ENCODE peak calls at places on chromosomes 4 and X, in eight cellular contexts. U is CD4-positive, CD25-positive, alpha-beta regulatory T cell; Z is adrenal gland; I is choroid plexus epithelial cell; K is mucosa of descending colon; O is heart right ventricle; B is esophagus squamous epithelium; T is cardiac muscle cell. Y is an unnamed sample.

GRCh38 chrX:68695206-68695845 is 47.9 kb downstream of the STARD8 start:
- DNase-seq in T (no peak), K (no peak), Z (no peak), O (no peak), B (no peak), U (peak; percentile 6), I (no peak), Y (no peak)

GRCh38 chr4:11421116-11421515 is 7.6 kb downstream of the HS3ST1 start:
- DNase-seq in B (no peak), I (no peak), T (no peak), K (no peak), U (no peak), Z (no peak), O (no peak), Y (no peak)

GRCh38 chr4:74374561-74375327 is 9.8 kb downstream of the EREG start:
- DNase-seq in K (peak; percentile 55), Z (no peak), I (peak; percentile 76), T (no peak), U (no peak), B (no peak), O (no peak), Y (no peak)

GRCh38 chr4:156779774-156780173 is 191.8 kb downstream of the PDGFC start:
- DNase-seq in K (no peak), B (no peak), I (peak; percentile 90), O (no peak), Z (no peak), T (no peak), U (no peak), Y (no peak)

GRCh38 chr4:61572160-61572559 is 372.0 kb downstream of the ADGRL3 start:
- DNase-seq in T (no peak), I (peak; percentile 83), B (no peak), O (no peak), K (no peak), Z (no peak), U (no peak), Y (no peak)

GRCh38 chr4:76581276-76581675 is 146.2 kb downstream of the SHROOM3 start:
- DNase-seq in I (no peak), U (no peak), O (no peak), Z (no peak), B (no peak), K (no peak), T (no peak), Y (no peak)

GRCh38 chrX:25548806-25549205 is 533.0 kb upstream of the ARX start:
- DNase-seq in U (no peak), K (no peak), T (no peak), B (no peak), Z (no peak), O (no peak), I (no peak), Y (no peak)

GRCh38 chrX:19811807-19812604 is 75.4 kb downstream of the SH3KBP1 start:
- DNase-seq in O (no peak), Z (no peak), T (no peak), K (no peak), I (peak; percentile 89), B (no peak), U (peak; percentile 29), Y (peak; percentile 74)

GRCh38 chrX:134548844-134549205 is 88.9 kb downstream of the HPRT1 start:
- DNase-seq in O (no peak), U (no peak), T (peak; percentile 34), B (no peak), K (no peak), I (no peak), Z (no peak), Y (no peak)

GRCh38 chrX:70453024-70453618 is 8.5 kb downstream of the DLG3 start:
- DNase-seq in K (peak; percentile 17), T (no peak), Z (no peak), B (no peak), I (no peak), U (peak; percentile 22), O (no peak), Y (no peak)

GRCh38 chrX:71911023-71911730 is 532 bp downstream of the NHSL2 start:
- DNase-seq in T (peak; percentile 71), Z (no peak), O (peak; percentile 15), B (no peak), U (peak; percentile 12), K (no peak), I (no peak), Y (no peak)

GRCh38 chr4:19880205-19880604 is 371.5 kb upstream of the SLIT2 start:
- DNase-seq in K (no peak), B (no peak), I (no peak), Z (no peak), O (no peak), U (no peak), T (peak; percentile 84), Y (no peak)

GRCh38 chr4:15670576-15670975 is 11.1 kb upstream of the FAM200B start:
- DNase-seq in B (no peak), T (no peak), U (no peak), K (no peak), Z (no peak), O (no peak), I (no peak), Y (no peak)

GRCh38 chr4:15847746-15848145 is 69.6 kb downstream of the CD38 start:
- DNase-seq in O (no peak), Z (no peak), B (no peak), T (no peak), I (no peak), U (no peak), K (no peak), Y (no peak)

GRCh38 chr4:174549696-174550095 is 27.4 kb upstream of the HPGD start:
- DNase-seq in U (no peak), O (no peak), I (peak; percentile 43), B (no peak), T (no peak), Z (no peak), K (no peak), Y (no peak)

GRCh38 chrX:131633285-131633917 is 89.5 kb downstream of the OR13H1 start:
- DNase-seq in O (no peak), B (no peak), Z (peak; percentile 63), I (peak; percentile 56), T (peak; percentile 86), U (peak; percentile 47), K (peak; percentile 45), Y (peak; percentile 42)

GRCh38 chr4:77006753-77007355 is 57.3 kb downstream of the SEPTIN11 start:
- DNase-seq in T (peak; percentile 72), O (no peak), B (no peak), Z (no peak), I (no peak), U (no peak), K (no peak), Y (no peak)

GRCh38 chr4:140096483-140096861 is 57.5 kb downstream of the MAML3 start:
- DNase-seq in U (no peak), K (no peak), O (no peak), B (no peak), I (no peak), Z (no peak), T (no peak), Y (no peak)

GRCh38 chr4:86453044-86453501 is 93.2 kb upstream of the MAPK10 start:
- DNase-seq in U (no peak), Z (no peak), I (peak; percentile 31), K (peak; percentile 24), O (peak; percentile 19), B (no peak), T (no peak), Y (no peak)

GRCh38 chr4:171846232-171846631 is 33.0 kb downstream of the GALNTL6 start:
- DNase-seq in T (peak; percentile 74), O (peak; percentile 9), Z (peak; percentile 30), U (peak; percentile 2), K (peak; percentile 82), I (peak; percentile 90), B (no peak), Y (peak; percentile 79)

GRCh38 chrX:96455078-96455477 is 229.6 kb upstream of the DIAPH2 start:
- DNase-seq in B (no peak), I (no peak), O (no peak), K (no peak), Z (no peak), U (no peak), T (no peak), Y (peak; percentile 53)

GRCh38 chr4:170750519-170750918 is 660.8 kb upstream of the AADAT start:
- DNase-seq in T (no peak), K (no peak), I (no peak), U (no peak), B (no peak), Z (no peak), O (no peak), Y (peak; percentile 22)

GRCh38 chr4:38177792-38178665 is 217.8 kb downstream of the PTTG2 start:
- DNase-seq in Z (no peak), I (no peak), B (no peak), O (peak; percentile 78), T (no peak), U (peak; percentile 69), K (peak; percentile 83), Y (peak; percentile 33)
- H3K4me3 ChIP-seq in Z (no peak overlapping the region), I (no peak overlapping the region), B (no peak overlapping the region), O (no peak overlapping the region), T (no peak overlapping the region), U (no peak overlapping the region), K (no peak overlapping the region), Y (no peak overlapping the region)

DNA sequence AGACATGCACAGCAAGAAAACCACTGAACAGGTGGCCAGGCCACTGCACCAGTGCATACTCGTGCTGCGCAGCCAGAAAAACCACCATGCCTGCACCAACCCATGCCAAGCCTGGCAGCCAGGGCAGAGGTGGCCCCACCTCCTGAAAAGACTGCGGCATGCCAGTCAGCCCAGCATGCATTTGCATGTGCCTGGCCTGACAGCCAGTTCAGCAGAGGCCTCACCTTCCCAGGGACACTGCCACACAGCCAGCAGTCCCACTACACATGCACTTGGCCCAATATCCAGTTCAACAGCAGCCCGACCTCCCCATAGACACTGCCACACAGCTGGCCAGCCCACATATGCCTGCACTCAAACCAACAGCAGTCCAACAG is 43.5 kb upstream of the DDX60 start:
- DNase-seq in K (no peak), Z (no peak), T (no peak), I (no peak), B (no peak), U (no peak), O (no peak), Y (no peak)
- H3K4me3 ChIP-seq in K (no peak overlapping the region), Z (no peak overlapping the region), T (no peak overlapping the region), I (no peak overlapping the region), B (no peak overlapping the region), U (no peak overlapping the region), O (no peak overlapping the region), Y (no peak overlapping the region)

DNA sequence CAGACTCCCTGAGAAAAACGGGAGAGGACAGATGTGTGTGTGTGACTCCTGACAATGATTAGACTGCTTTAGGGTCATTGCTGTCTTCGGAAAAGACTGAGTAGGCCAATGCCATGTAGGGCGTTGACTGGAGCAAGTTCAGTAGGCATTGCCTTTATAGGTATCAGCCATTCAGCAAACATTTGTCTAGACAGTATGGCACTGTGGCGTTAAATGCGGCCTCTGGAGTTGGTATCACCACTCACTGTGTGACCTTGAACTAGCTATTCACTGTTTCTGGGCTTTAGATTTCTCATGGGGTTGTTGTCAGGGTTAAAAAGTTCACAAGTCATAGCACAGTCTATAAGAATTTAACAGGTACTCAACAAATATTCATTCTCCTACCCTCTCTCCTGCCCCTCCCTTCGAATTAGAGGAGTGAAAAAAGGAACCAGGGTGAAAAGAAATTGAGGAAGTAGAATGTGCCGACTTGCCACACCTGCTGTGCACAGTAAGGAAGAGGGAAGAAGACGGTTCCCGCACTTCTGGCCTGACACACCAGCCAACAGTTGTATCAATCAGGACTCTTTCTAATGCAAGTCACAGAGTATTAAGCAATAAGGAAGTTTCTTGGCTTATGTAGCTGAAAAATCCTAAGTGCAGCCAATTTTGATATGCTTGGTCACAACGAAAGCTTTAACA is 83.2 kb upstream of the PLAC8 start:
- DNase-seq in U (no peak), Z (no peak), K (peak; percentile 80), B (no peak), T (no peak), O (no peak), I (no peak), Y (no peak)
- H3K4me3 ChIP-seq in U (no peak overlapping the region), Z (no peak overlapping the region), K (no peak overlapping the region), B (no peak overlapping the region), T (no peak overlapping the region), O (no peak overlapping the region), I (no peak overlapping the region), Y (no peak overlapping the region)

GRCh38 chr4:24932831-24933230 is 20.0 kb upstream of the CCDC149 start:
- DNase-seq in Z (no peak), O (no peak), B (no peak), I (no peak), T (no peak), K (no peak), U (no peak), Y (no peak)
- H3K4me3 ChIP-seq in Z (no peak overlapping the region), O (no peak overlapping the region), B (no peak overlapping the region), I (no peak overlapping the region), T (no peak overlapping the region), K (no peak overlapping the region), U (no peak overlapping the region), Y (no peak overlapping the region)